ENCODE peak calls at places on chromosome 3, in ten cellular contexts. W is cardiac muscle cell, C is left ventricle myocardium inferior, Z is cardiac fibroblast, G is AG04450, X is PC-3, J is BE2C, U is AG04449, N is sigmoid colon, P is heart left ventricle. R is an unnamed sample.

GRCh38 chr3:114687157-114687556 is 393.3 kb downstream of the TIGIT start:
- DNase-seq in G (no peak), U (no peak), X (no peak), W (no peak), C (no peak), N (no peak), P (no peak), Z (no peak), J (no peak), R (no peak)

GRCh38 chr3:194313642-194314430 is 37.3 kb downstream of the CPN2 start:
- DNase-seq in C (peak; percentile 65), N (peak; percentile 94), Z (no peak), W (no peak), G (no peak), U (no peak), P (no peak), X (peak; percentile 12), J (peak; percentile 51), R (no peak)

GRCh38 chr3:2511356-2511755 is 412.7 kb downstream of the CNTN4 start:
- DNase-seq in W (peak; percentile 42), U (no peak), P (peak; percentile 6), G (no peak), Z (no peak), J (peak; percentile 60), X (no peak), N (no peak), C (peak; percentile 27), R (no peak)

GRCh38 chr3:46929324-46929723 is 47.2 kb downstream of the CCDC12 start:
- DNase-seq in J (no peak), W (no peak), C (peak; percentile 74), X (no peak), N (peak; percentile 54), Z (no peak), G (no peak), U (no peak), P (peak; percentile 75), R (no peak)

GRCh38 chr3:194150252-194150934 is 14.4 kb downstream of the HES1 start:
- DNase-seq in Z (no peak), P (no peak), N (no peak), G (no peak), U (no peak), C (no peak), X (peak; percentile 74), W (no peak), J (no peak), R (peak; percentile 58)

GRCh38 chr3:157785071-157785826 is 282.0 kb upstream of the VEPH1 start:
- DNase-seq in G (peak; percentile 82), C (no peak), J (peak; percentile 37), W (no peak), U (peak; percentile 75), P (no peak), N (no peak), X (peak; percentile 97), Z (peak; percentile 83), R (peak; percentile 78)

GRCh38 chr3:57822686-57823085 is 66.6 kb downstream of the SLMAP start:
- DNase-seq in P (no peak), J (no peak), Z (no peak), W (no peak), G (no peak), U (no peak), C (no peak), N (no peak), X (no peak), R (no peak)

GRCh38 chr3:153166206-153166605 is 4.2 kb downstream of the RAP2B start:
- DNase-seq in P (no peak), N (no peak), J (no peak), X (peak; percentile 45), U (no peak), G (no peak), Z (peak; percentile 32), W (no peak), C (no peak), R (peak; percentile 51)

GRCh38 chr3:152474585-152474984 is 205.9 kb downstream of the MBNL1 start:
- DNase-seq in N (no peak), W (peak; percentile 36), Z (peak; percentile 91), J (peak; percentile 23), P (peak; percentile 24), U (no peak), X (peak; percentile 74), C (no peak), G (no peak), R (peak; percentile 54)

GRCh38 chr3:114623420-114624046 is 329.7 kb downstream of the TIGIT start:
- DNase-seq in P (no peak), X (no peak), N (no peak), Z (peak; percentile 38), W (no peak), C (no peak), G (no peak), U (no peak), J (peak; percentile 13), R (no peak)

GRCh38 chr3:98982336-98982735 is 80.8 kb upstream of the DCBLD2 start:
- DNase-seq in P (no peak), U (no peak), W (no peak), C (no peak), X (peak; percentile 36), G (no peak), N (no peak), J (no peak), Z (no peak), R (no peak)

GRCh38 chr3:192417012-192417411 is 310.3 kb downstream of the FGF12 start:
- DNase-seq in J (no peak), P (no peak), G (no peak), U (no peak), W (no peak), C (no peak), Z (no peak), X (no peak), N (no peak), R (no peak)

GRCh38 chr3:101695779-101696372 is 9.4 kb upstream of the RPL24 start:
- DNase-seq in C (no peak), Z (peak; percentile 85), U (no peak), G (no peak), W (peak; percentile 69), X (peak; percentile 91), P (no peak), N (no peak), J (peak; percentile 50), R (peak; percentile 42)

GRCh38 chr3:52289747-52290595 is 2.3 kb downstream of the GLYCTK start:
- DNase-seq in N (peak; percentile 59), J (no peak), U (no peak), P (no peak), G (no peak), Z (no peak), C (no peak), X (no peak), W (no peak), R (peak; percentile 47)

GRCh38 chr3:21062724-21063436 is 688.1 kb downstream of the ZNF385D start:
- DNase-seq in C (no peak), U (no peak), J (no peak), Z (no peak), X (no peak), N (no peak), W (no peak), G (no peak), P (peak; percentile 12), R (no peak)

GRCh38 chr3:52536112-52536368 is 365 bp upstream of the UQCC5 start:
- DNase-seq in C (no peak), G (no peak), J (no peak), Z (no peak), P (no peak), U (no peak), X (no peak), N (no peak), W (no peak), R (no peak)

GRCh38 chr3:171875923-171876412 is 32.8 kb downstream of the TMEM212 start:
- DNase-seq in J (no peak), X (peak; percentile 21), W (no peak), G (no peak), U (peak; percentile 36), N (no peak), Z (peak; percentile 89), P (no peak), C (no peak), R (peak; percentile 33)

GRCh38 chr3:132283440-132283839 is 33.8 kb upstream of the ACP3 start:
- DNase-seq in W (peak; percentile 90), Z (peak; percentile 26), G (no peak), N (no peak), C (no peak), J (no peak), U (no peak), P (no peak), X (no peak), R (peak; percentile 37)

DNA sequence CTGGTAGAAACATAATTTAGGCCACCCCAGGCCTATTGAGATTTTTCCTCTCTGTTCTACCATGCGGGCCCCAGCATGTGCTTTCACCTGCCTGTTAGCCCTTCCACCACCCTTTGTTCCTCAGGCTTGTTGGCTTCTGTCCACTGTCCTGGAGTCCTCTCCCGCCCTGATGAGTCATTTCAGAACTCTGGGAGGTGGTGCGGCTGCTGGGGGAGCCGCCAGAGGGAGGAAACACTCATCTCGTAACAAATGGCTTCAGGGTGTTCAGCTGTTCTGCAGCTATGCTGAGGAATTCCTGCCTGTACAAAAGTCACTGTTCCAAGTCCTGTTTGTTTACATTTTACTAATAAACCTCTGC is 36.3 kb downstream of the LRTM1 start:
- DNase-seq in X (peak; percentile 99), J (peak; percentile 58), N (peak; percentile 94), G (peak; percentile 88), U (peak; percentile 82), Z (peak; percentile 96), C (peak; percentile 74), P (peak; percentile 72), W (peak; percentile 46), R (peak; percentile 64)
- TF ChIP-seq CTCF in X (peak; percentile 41), J (peak; percentile 21), N (peak; percentile 58), G (peak; percentile 68), U (peak; percentile 80), Z (peak; percentile 70), C (peak; percentile 70), P (peak; percentile 30), W (peak; percentile 64), R (no peak)

DNA sequence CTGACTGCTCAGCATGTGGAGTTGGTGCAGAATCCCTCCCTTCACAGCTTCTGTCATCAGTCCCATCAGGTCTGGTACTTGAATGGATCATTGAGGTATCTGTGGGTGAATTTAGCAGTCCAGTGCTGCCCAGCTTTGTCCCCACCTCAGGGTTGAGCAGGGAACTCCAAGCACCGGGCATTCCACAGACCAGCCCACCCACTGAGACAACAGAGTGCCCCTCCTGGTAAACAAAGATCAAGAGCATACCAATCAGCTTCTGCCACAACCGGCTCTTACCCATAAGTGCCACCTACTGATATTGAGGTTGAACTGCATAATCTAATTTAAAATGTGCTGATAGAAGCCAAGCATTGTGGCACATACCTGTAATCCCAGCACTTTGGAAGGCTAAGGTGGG is 57.1 kb upstream of the FXR1 start:
- DNase-seq in P (no peak), C (no peak), J (no peak), Z (peak; percentile 6), U (no peak), N (no peak), W (peak; percentile 6), G (no peak), X (peak; percentile 29), R (peak; percentile 16)
- TF ChIP-seq CTCF in P (no peak), C (no peak), J (peak; percentile 16), Z (no peak), U (no peak), N (no peak), W (no peak), G (peak; percentile 27), X (peak; percentile 57), R (peak; percentile 45)

GRCh38 chr3:30747771-30748281 is 141.4 kb downstream of the TGFBR2 start:
- DNase-seq in U (no peak), J (no peak), N (no peak), Z (peak; percentile 70), W (peak; percentile 36), X (peak; percentile 77), G (no peak), P (no peak), C (no peak), R (peak; percentile 6)
- TF ChIP-seq CTCF in U (peak; percentile 50), J (peak; percentile 56), N (no peak), Z (peak; percentile 66), W (peak; percentile 53), X (peak; percentile 91), G (peak; percentile 76), P (peak; percentile 42), C (peak; percentile 75), R (no peak)

GRCh38 chr3:39378092-39378491 is 5.1 kb upstream of the SLC25A38 start:
- DNase-seq in Z (peak; percentile 41), N (no peak), X (peak; percentile 78), J (peak; percentile 24), W (peak; percentile 73), G (no peak), C (no peak), U (no peak), P (no peak), R (peak; percentile 71)
- TF ChIP-seq CTCF in Z (peak; percentile 65), N (peak; percentile 30), X (peak; percentile 91), J (peak; percentile 59), W (peak; percentile 75), G (peak; percentile 64), C (peak; percentile 70), U (peak; percentile 59), P (peak; percentile 47), R (peak; percentile 57)

R was measured in Calu3.